ENCODE peak calls at places on chromosomes 6 and 20, in four cellular contexts. A is foreskin keratinocyte, W is cardiac fibroblast, K is stomach. Z is an unnamed sample.

GRCh38 chr6:94367316-94367715 is 948.0 kb upstream of the EPHA7 start:
- DNase-seq in K (no peak), W (no peak), A (no peak), Z (no peak)

GRCh38 chr6:163329991-163330390 is 84.5 kb upstream of the QKI start:
- DNase-seq in A (no peak), W (no peak), K (no peak), Z (no peak)

GRCh38 chr6:51753635-51754034 is 333.8 kb downstream of the PKHD1 start:
- DNase-seq in W (no peak), K (peak; percentile 28), A (no peak), Z (peak; percentile 13)

GRCh38 chr20:51861726-51862466 is 59.6 kb upstream of the SALL4 start:
- DNase-seq in K (no peak), A (no peak), W (no peak), Z (no peak)

GRCh38 chr20:32751309-32752020 is 8.2 kb upstream of the COMMD7 start:
- DNase-seq in W (no peak), A (no peak), K (no peak), Z (no peak)

GRCh38 chr20:38732981-38733380 is 8.7 kb downstream of the SLC32A1 start:
- DNase-seq in K (no peak), A (no peak), W (no peak), Z (no peak)

GRCh38 chr6:144749263-144749662 is 464.1 kb downstream of the UTRN start:
- DNase-seq in K (no peak), W (no peak), A (no peak), Z (no peak)

GRCh38 chr20:51440589-51440988 is 101.9 kb downstream of the NFATC2 start:
- DNase-seq in A (no peak), K (no peak), W (no peak), Z (no peak)

DNA sequence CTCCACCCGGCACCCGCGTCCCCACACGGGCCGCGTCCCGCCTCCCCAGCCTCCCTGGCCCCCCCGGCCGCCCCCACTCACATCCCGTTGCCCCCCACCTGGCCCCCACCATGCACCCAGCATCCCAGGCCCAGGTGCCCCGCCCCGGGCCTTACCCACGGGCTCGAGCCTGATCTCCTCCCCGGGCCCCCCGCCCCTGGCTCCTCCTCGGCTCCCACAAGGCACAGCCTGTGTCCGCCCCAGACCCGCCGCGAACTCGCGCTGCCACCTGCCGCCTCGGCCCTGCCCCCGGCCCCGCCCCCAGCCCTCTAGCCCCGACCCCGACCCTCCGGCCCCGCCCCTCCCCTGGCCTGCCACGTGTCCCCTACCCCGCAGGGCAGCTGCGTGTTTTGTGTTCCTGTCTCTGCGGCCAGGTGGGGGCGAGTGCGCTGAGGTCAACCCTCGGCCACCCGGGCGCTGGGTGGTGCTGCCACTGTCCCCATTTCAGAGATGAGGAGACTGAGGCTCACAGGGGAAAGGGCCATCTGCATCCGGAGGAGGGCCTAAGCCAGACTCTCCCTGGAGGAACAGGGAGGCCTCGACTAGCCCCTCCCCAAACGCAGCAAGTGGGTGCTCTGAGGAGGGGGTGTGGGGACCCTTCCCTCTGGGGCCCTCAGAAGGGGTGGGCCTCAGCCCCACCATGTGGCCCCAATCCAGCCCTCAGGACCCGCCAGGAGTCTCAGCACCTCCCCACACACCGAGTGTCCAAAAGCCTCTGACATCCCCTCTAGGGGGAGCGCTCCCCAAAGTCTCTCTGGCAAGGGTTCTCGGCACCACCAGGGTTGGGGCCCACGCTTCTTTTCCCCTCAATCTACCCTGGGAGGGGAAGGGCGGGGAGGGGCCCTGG is 99.8 kb downstream of the TAF4 start:
- DNase-seq in A (no peak), W (no peak), K (no peak), Z (no peak)
- TF ChIP-seq CTCF in A (no peak), W (no peak), K (no peak), Z (no peak)

DNA sequence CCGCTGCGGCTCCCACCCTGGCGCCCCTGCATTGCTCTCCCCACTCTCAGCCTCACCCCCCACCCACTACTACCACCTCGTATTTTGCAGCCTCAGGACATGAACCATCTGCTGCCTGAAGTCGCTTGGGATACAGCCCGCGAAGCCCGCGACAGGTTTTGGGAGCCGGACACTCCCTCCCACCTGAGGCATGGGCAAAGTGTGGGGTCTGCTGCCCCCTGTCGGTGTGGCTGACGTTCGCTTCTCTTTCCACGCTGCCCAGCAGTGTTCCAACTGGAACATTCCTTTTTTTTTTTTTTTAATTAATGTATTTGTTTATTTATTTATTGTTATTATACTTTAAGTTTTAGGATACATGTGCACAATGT is 15.3 kb upstream of the LPA start:
- DNase-seq in A (no peak), W (no peak), K (no peak), Z (no peak)
- TF ChIP-seq CTCF in A (peak; percentile 54), W (no peak), K (no peak), Z (peak; percentile 67)

GRCh38 chr20:11852189-11852588 is 65.5 kb upstream of the BTBD3 start:
- DNase-seq in K (no peak), W (no peak), A (no peak), Z (peak; percentile 23)

GRCh38 chr20:11849976-11850670 is 67.6 kb upstream of the BTBD3 start:
- DNase-seq in K (no peak), W (peak; percentile 49), A (peak; percentile 70), Z (peak; percentile 94)

GRCh38 chr20:11851646-11852045 is 66.0 kb upstream of the BTBD3 start:
- DNase-seq in W (no peak), A (no peak), K (no peak), Z (peak; percentile 79)

GRCh38 chr20:11849270-11849920 is 68.3 kb upstream of the BTBD3 start:
- DNase-seq in K (no peak), A (no peak), W (peak; percentile 29), Z (peak; percentile 29)

GRCh38 chr20:11850901-11851300 is 66.8 kb upstream of the BTBD3 start:
- DNase-seq in A (peak; percentile 68), W (peak; percentile 17), K (no peak), Z (peak; percentile 93)
- TF ChIP-seq CTCF in A (no peak), W (no peak), K (no peak), Z (no peak)

DNA sequence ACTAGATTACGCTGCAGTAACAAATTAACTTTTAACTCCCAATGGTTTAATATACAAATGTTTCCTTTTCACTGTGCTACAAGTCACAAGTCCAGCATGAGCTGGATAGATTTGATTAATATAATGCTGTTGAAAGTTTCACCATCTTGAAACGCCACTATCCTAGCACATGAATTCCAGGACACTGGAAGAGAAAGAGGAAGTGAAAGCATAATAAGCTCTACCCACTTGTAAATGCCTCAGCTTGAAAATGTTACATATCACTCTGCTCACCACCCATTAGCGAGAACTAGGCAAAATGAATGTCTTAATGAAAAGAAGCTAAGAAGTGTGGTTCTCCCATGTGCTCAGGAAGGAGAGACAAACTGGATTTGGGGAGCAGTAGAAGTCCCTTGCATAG is 46.9 kb downstream of the PCSK2 start:
- DNase-seq in A (no peak), K (no peak), W (no peak), Z (no peak)
- TF ChIP-seq CTCF in A (no peak), K (no peak), W (no peak), Z (no peak)

GRCh38 chr20:60718743-60719142 is 533.3 kb upstream of the CDH4 start:
- DNase-seq in K (no peak), W (no peak), A (no peak), Z (peak; percentile 1)
- TF ChIP-seq CTCF in K (no peak), W (no peak), A (peak; percentile 13), Z (no peak)

GRCh38 chr6:39861663-39862062 is 69.5 kb downstream of the DAAM2 start:
- DNase-seq in K (no peak), W (no peak), A (no peak), Z (no peak)

GRCh38 chr6:39873439-39873838 is 60.8 kb downstream of the MOCS1 start:
- DNase-seq in A (no peak), K (no peak), W (no peak), Z (no peak)

GRCh38 chr6:39870950-39871349 is 63.3 kb downstream of the MOCS1 start:
- DNase-seq in A (no peak), W (no peak), K (no peak), Z (no peak)

GRCh38 chr6:39865011-39865888 is 69.0 kb downstream of the MOCS1 start:
- DNase-seq in A (no peak), K (peak; percentile 81), W (peak; percentile 75), Z (peak; percentile 25)

GRCh38 chr6:39867592-39867991 is 66.7 kb downstream of the MOCS1 start:
- DNase-seq in W (no peak), K (no peak), A (no peak), Z (no peak)
- TF ChIP-seq CTCF in W (no peak), K (no peak), A (peak; percentile 12), Z (peak; percentile 20)